ENCODE peak calls at places on chromosomes 12 and 14, in eight cellular contexts. M is lung microvascular endothelial cell; O is H7; R is HCT116; S is AG10803; I is activated CD4-positive, alpha-beta T cell treated with anti-CD3 and anti-CD28 coated beads for 48 hours; E is BJ; L is omental fat pad. A is an unnamed sample.

GRCh38 chr14:69719501-69719951 is 47.4 kb upstream of the SRSF5 start:
- DNase-seq in M (peak; percentile 97), O (no peak), R (no peak), S (peak; percentile 97), I (no peak), E (peak; percentile 74), L (no peak), A (no peak)

GRCh38 chr12:5921966-5922365 is 23.1 kb downstream of the ANO2 start:
- DNase-seq in M (no peak), O (no peak), R (no peak), S (no peak), I (no peak), E (no peak), L (no peak), A (no peak)

GRCh38 chr12:40870981-40871380 is 178.7 kb downstream of the CNTN1 start:
- DNase-seq in M (no peak), O (no peak), R (no peak), S (no peak), I (no peak), E (no peak), L (no peak), A (no peak)

GRCh38 chr14:103186894-103187586 is 63.8 kb downstream of the TNFAIP2 start:
- DNase-seq in M (no peak), O (peak; percentile 81), R (no peak), S (no peak), I (no peak), E (no peak), L (no peak), A (no peak)

GRCh38 chr14:100374891-100375272 is 51.7 kb downstream of the SLC25A47 start:
- DNase-seq in M (no peak), O (no peak), R (no peak), S (peak; percentile 22), I (no peak), E (no peak), L (no peak), A (no peak)

GRCh38 chr12:5965950-5966383 is 20.9 kb upstream of the ANO2 start:
- DNase-seq in M (peak; percentile 66), O (peak; percentile 85), R (peak; percentile 28), S (peak; percentile 43), I (peak; percentile 67), E (no peak), L (no peak), A (peak; percentile 78)

GRCh38 chr12:87136330-87136976 is 880.3 kb upstream of the MGAT4C start:
- DNase-seq in M (no peak), O (no peak), R (no peak), S (peak; percentile 26), I (no peak), E (no peak), L (no peak), A (no peak)

GRCh38 chr12:42332301-42332894 is 6.4 kb downstream of the PPHLN1 start:
- DNase-seq in M (peak; percentile 67), O (no peak), R (peak; percentile 29), S (peak; percentile 48), I (peak; percentile 23), E (no peak), L (no peak), A (no peak)

GRCh38 chr12:64938179-64938578 is 113.7 kb downstream of the TBC1D30 start:
- DNase-seq in M (no peak), O (peak; percentile 21), R (no peak), S (no peak), I (no peak), E (no peak), L (no peak), A (no peak)

GRCh38 chr12:86256169-86256568 is at the start of gene MGAT4C:
- DNase-seq in M (no peak), O (no peak), R (no peak), S (no peak), I (no peak), E (no peak), L (no peak), A (no peak)

GRCh38 chr12:118981285-118982201 is at the start of gene SRRM4:
- DNase-seq in M (peak; percentile 11), O (peak; percentile 95), R (no peak), S (no peak), I (peak; percentile 7), E (no peak), L (no peak), A (peak; percentile 98)

A was measured in WERI-Rb-1.